ENCODE peak calls at places on chromosomes 1 and 21, in five cellular contexts. One of them, this sample, is unnamed.

GRCh38 chr1:230972855-230973271 is 5.8 kb downstream of the TTC13 start:
- DNase-seq in substantia nigra: no peak
- DNase-seq in AG04450: no peak
- DNase-seq in cardiac muscle cell: no peak
- DNase-seq in lower lobe of right lung: no peak
- DNase-seq in this sample: no peak

GRCh38 chr1:226253933-226254332 is 30.5 kb downstream of the MIXL1 start:
- DNase-seq in substantia nigra: no peak
- DNase-seq in AG04450: no peak
- DNase-seq in cardiac muscle cell: no peak
- DNase-seq in lower lobe of right lung: no peak
- DNase-seq in this sample: no peak

GRCh38 chr1:36351222-36351977 is 28.0 kb upstream of the EVA1B start:
- DNase-seq in substantia nigra: no peak
- DNase-seq in AG04450: no peak
- DNase-seq in cardiac muscle cell: no peak
- DNase-seq in lower lobe of right lung: no peak
- DNase-seq in this sample: no peak

GRCh38 chr1:154418062-154418897 is 13.1 kb downstream of the IL6R start:
- DNase-seq in substantia nigra: no peak
- DNase-seq in AG04450: no peak
- DNase-seq in cardiac muscle cell: no peak
- DNase-seq in lower lobe of right lung: peak
- DNase-seq in this sample: peak

GRCh38 chr1:111323231-111323630 is 32.6 kb downstream of the CHIA start:
- DNase-seq in substantia nigra: no peak
- DNase-seq in AG04450: no peak
- DNase-seq in cardiac muscle cell: no peak
- DNase-seq in lower lobe of right lung: no peak
- DNase-seq in this sample: no peak

GRCh38 chr1:234532511-234532922 is 53.5 kb upstream of the TARBP1 start:
- DNase-seq in substantia nigra: no peak
- DNase-seq in AG04450: no peak
- DNase-seq in cardiac muscle cell: no peak
- DNase-seq in lower lobe of right lung: no peak
- DNase-seq in this sample: peak

GRCh38 chr1:106276856-106277255 is 779.6 kb upstream of the PRMT6 start:
- DNase-seq in substantia nigra: no peak
- DNase-seq in AG04450: no peak
- DNase-seq in cardiac muscle cell: no peak
- DNase-seq in lower lobe of right lung: no peak
- DNase-seq in this sample: no peak

GRCh38 chr1:12032141-12032710 is 12.9 kb downstream of the MIIP start:
- DNase-seq in substantia nigra: no peak
- DNase-seq in AG04450: no peak
- DNase-seq in cardiac muscle cell: no peak
- DNase-seq in lower lobe of right lung: peak
- DNase-seq in this sample: no peak

GRCh38 chr1:55447488-55447887 is 232.3 kb upstream of the USP24 start:
- DNase-seq in substantia nigra: no peak
- DNase-seq in AG04450: no peak
- DNase-seq in cardiac muscle cell: no peak
- DNase-seq in lower lobe of right lung: no peak
- DNase-seq in this sample: no peak

GRCh38 chr1:84069236-84069845 is 70.4 kb upstream of the TTLL7 start:
- DNase-seq in substantia nigra: no peak
- DNase-seq in AG04450: no peak
- DNase-seq in cardiac muscle cell: no peak
- DNase-seq in lower lobe of right lung: no peak
- DNase-seq in this sample: no peak

GRCh38 chr1:178126790-178127189 is 32.9 kb downstream of the RASAL2 start:
- DNase-seq in substantia nigra: no peak
- DNase-seq in AG04450: peak
- DNase-seq in cardiac muscle cell: no peak
- DNase-seq in lower lobe of right lung: no peak
- DNase-seq in this sample: no peak

GRCh38 chr1:154353460-154353904 is 28.2 kb downstream of the ATP8B2 start:
- DNase-seq in substantia nigra: no peak
- DNase-seq in AG04450: no peak
- DNase-seq in cardiac muscle cell: peak
- DNase-seq in lower lobe of right lung: no peak
- DNase-seq in this sample: no peak

GRCh38 chr1:184385863-184386262 is 966 bp upstream of the C1orf21 start:
- DNase-seq in substantia nigra: no peak
- DNase-seq in AG04450: no peak
- DNase-seq in cardiac muscle cell: no peak
- DNase-seq in lower lobe of right lung: no peak
- DNase-seq in this sample: no peak

GRCh38 chr21:33865176-33865575 is 50.4 kb downstream of the ATP5PO start:
- DNase-seq in substantia nigra: no peak
- DNase-seq in AG04450: no peak
- DNase-seq in cardiac muscle cell: no peak
- DNase-seq in lower lobe of right lung: no peak
- DNase-seq in this sample: no peak

GRCh38 chr1:31795801-31796621 is 19.8 kb downstream of the SPOCD1 start:
- DNase-seq in substantia nigra: peak
- DNase-seq in AG04450: peak
- DNase-seq in cardiac muscle cell: no peak
- DNase-seq in lower lobe of right lung: peak
- DNase-seq in this sample: no peak

GRCh38 chr1:45568421-45568820 is 15.4 kb upstream of the NASP start:
- DNase-seq in substantia nigra: no peak
- DNase-seq in AG04450: no peak
- DNase-seq in cardiac muscle cell: no peak
- DNase-seq in lower lobe of right lung: no peak
- DNase-seq in this sample: no peak
- H3K27ac ChIP-seq in substantia nigra: no peak
- H3K27ac ChIP-seq in AG04450: peak
- H3K27ac ChIP-seq in cardiac muscle cell: peak
- H3K27ac ChIP-seq in lower lobe of right lung: no peak
- H3K27ac ChIP-seq in this sample: no peak

DNA sequence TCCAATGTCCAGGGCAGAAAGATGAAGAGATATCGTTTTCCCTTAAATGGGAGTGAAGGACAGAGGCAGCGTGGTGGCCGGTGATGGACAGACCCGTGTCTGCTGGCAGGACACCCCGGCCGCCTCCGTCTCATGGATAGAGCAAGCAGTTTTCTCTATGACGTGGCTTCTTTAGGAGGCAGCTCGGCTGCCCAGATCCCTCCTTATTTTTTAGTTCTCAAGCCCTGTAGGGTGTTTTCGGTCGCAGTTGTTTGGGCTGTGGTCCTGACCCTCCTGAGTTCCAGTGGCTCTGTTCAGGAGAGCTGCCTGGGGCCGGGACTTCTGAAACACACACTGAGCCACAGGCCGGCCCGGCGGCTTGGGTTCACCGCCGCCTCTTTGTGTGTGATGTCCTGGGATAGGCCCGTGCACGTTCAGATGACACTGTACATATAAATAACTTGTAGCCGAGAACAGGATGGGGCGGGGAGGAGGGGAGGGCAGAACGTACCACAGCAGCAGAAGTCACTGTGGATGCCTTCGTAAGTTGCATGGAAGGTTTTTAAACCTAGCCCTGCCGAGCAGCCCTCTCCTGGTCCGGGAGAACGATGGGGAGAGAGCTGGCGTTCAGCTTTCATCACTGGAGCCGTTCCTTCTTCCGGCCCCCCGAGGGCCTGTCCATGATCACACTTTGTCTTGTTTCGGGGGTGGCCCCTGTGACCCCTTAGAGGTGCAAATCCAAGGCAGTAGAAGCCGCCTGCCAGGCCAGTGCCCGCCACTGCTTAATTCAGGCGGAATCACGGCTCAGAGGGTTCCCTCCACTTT is 65.2 kb downstream of the SIK1 start:
- DNase-seq in substantia nigra: no peak
- DNase-seq in AG04450: peak
- DNase-seq in cardiac muscle cell: no peak
- DNase-seq in lower lobe of right lung: no peak
- DNase-seq in this sample: peak
- H3K27ac ChIP-seq in substantia nigra: peak
- H3K27ac ChIP-seq in AG04450: peak
- H3K27ac ChIP-seq in cardiac muscle cell: no peak
- H3K27ac ChIP-seq in lower lobe of right lung: peak
- H3K27ac ChIP-seq in this sample: peak

GRCh38 chr1:1353389-1354151 is 4.4 kb upstream of the DVL1 start:
- DNase-seq in substantia nigra: no peak
- DNase-seq in AG04450: no peak
- DNase-seq in cardiac muscle cell: no peak
- DNase-seq in lower lobe of right lung: no peak
- DNase-seq in this sample: no peak
- H3K27ac ChIP-seq in substantia nigra: no peak
- H3K27ac ChIP-seq in AG04450: no peak
- H3K27ac ChIP-seq in cardiac muscle cell: no peak
- H3K27ac ChIP-seq in lower lobe of right lung: no peak
- H3K27ac ChIP-seq in this sample: no peak

GRCh38 chr1:246181244-246181643 is 325.8 kb downstream of the SMYD3 start:
- DNase-seq in substantia nigra: no peak
- DNase-seq in AG04450: no peak
- DNase-seq in cardiac muscle cell: no peak
- DNase-seq in lower lobe of right lung: no peak
- DNase-seq in this sample: no peak

GRCh38 chr1:246178902-246179301 is 328.2 kb downstream of the SMYD3 start:
- DNase-seq in substantia nigra: no peak
- DNase-seq in AG04450: no peak
- DNase-seq in cardiac muscle cell: peak
- DNase-seq in lower lobe of right lung: no peak
- DNase-seq in this sample: no peak

GRCh38 chr1:246182149-246182851 is 324.8 kb downstream of the SMYD3 start:
- DNase-seq in substantia nigra: no peak
- DNase-seq in AG04450: no peak
- DNase-seq in cardiac muscle cell: no peak
- DNase-seq in lower lobe of right lung: no peak
- DNase-seq in this sample: no peak

GRCh38 chr1:246170574-246171261 is 336.4 kb downstream of the SMYD3 start:
- DNase-seq in substantia nigra: no peak
- DNase-seq in AG04450: no peak
- DNase-seq in cardiac muscle cell: no peak
- DNase-seq in lower lobe of right lung: no peak
- DNase-seq in this sample: no peak

GRCh38 chr1:246176126-246177024 is 330.7 kb downstream of the SMYD3 start:
- DNase-seq in substantia nigra: no peak
- DNase-seq in AG04450: peak
- DNase-seq in cardiac muscle cell: peak
- DNase-seq in lower lobe of right lung: peak
- DNase-seq in this sample: no peak
- H3K27ac ChIP-seq in substantia nigra: no peak
- H3K27ac ChIP-seq in AG04450: no peak
- H3K27ac ChIP-seq in cardiac muscle cell: peak
- H3K27ac ChIP-seq in lower lobe of right lung: no peak
- H3K27ac ChIP-seq in this sample: no peak

GRCh38 chr1:66330711-66331110 is 203.2 kb upstream of the SGIP1 start:
- DNase-seq in substantia nigra: no peak
- DNase-seq in AG04450: peak
- DNase-seq in cardiac muscle cell: no peak
- DNase-seq in lower lobe of right lung: no peak
- DNase-seq in this sample: no peak
- H3K27ac ChIP-seq in substantia nigra: peak
- H3K27ac ChIP-seq in AG04450: peak
- H3K27ac ChIP-seq in cardiac muscle cell: no peak
- H3K27ac ChIP-seq in lower lobe of right lung: peak
- H3K27ac ChIP-seq in this sample: no peak